ENCODE peak calls at places on chromosomes 16 and 17, in four cellular contexts. Q is GM12878, U is K562, X is H1. J is an unnamed sample.

GRCh38 chr16:593807-594206 is 3.9 kb downstream of the RAB40C start:
- DNase-seq in Q (no peak), U (no peak), X (no peak), J (no peak)

GRCh38 chr17:72362466-72363335 is 241.9 kb downstream of the SOX9 start:
- DNase-seq in Q (no peak), U (no peak), X (no peak), J (peak; percentile 85)

GRCh38 chr17:27846042-27846655 is 45.8 kb upstream of the NOS2 start:
- DNase-seq in Q (no peak), U (no peak), X (no peak), J (no peak)

GRCh38 chr16:79469999-79470398 is 130.5 kb downstream of the MAF start:
- DNase-seq in Q (no peak), U (no peak), X (no peak), J (no peak)

GRCh38 chr17:40530988-40531971 is 29.9 kb upstream of the TNS4 start:
- DNase-seq in Q (peak; percentile 71), U (no peak), X (no peak), J (no peak)

GRCh38 chr17:80660527-80661198 is 116.0 kb downstream of the RPTOR start:
- DNase-seq in Q (no peak), U (peak; percentile 57), X (no peak), J (no peak)

GRCh38 chr16:54503011-54503410 is 216.4 kb upstream of the IRX3 start:
- DNase-seq in Q (no peak), U (no peak), X (no peak), J (no peak)

GRCh38 chr17:11644265-11645212 is 46.3 kb downstream of the DNAH9 start:
- DNase-seq in Q (no peak), U (peak; percentile 76), X (peak; percentile 25), J (peak; percentile 73)

GRCh38 chr17:42097691-42098661 is at the start of gene ZNF385C:
- DNase-seq in Q (no peak), U (no peak), X (no peak), J (no peak)

GRCh38 chr16:2149630-2150417 is 1.4 kb downstream of the RAB26 start:
- DNase-seq in Q (no peak), U (peak; percentile 58), X (no peak), J (peak; percentile 42)

GRCh38 chr16:73214825-73215481 is 167.0 kb upstream of the ZFHX3 start:
- DNase-seq in Q (no peak), U (no peak), X (no peak), J (no peak)

GRCh38 chr17:80925668-80926067 is 66.0 kb upstream of the CHMP6 start:
- DNase-seq in Q (no peak), U (no peak), X (no peak), J (no peak)

GRCh38 chr16:3819741-3820724 is 60.5 kb downstream of the CREBBP start:
- DNase-seq in Q (no peak), U (peak; percentile 68), X (no peak), J (no peak)

GRCh38 chr16:19997734-19998133 is 76.0 kb downstream of the GPR139 start:
- DNase-seq in Q (no peak), U (no peak), X (no peak), J (no peak)

GRCh38 chr17:78998311-78999055 is 11.1 kb downstream of the CANT1 start:
- DNase-seq in Q (no peak), U (no peak), X (no peak), J (no peak)

GRCh38 chr17:5043524-5043923 is 8.3 kb upstream of the SLC52A1 start:
- DNase-seq in Q (no peak), U (no peak), X (no peak), J (no peak)

GRCh38 chr16:17370233-17371013 is 100.3 kb downstream of the XYLT1 start:
- DNase-seq in Q (no peak), U (no peak), X (no peak), J (no peak)

GRCh38 chr16:9060225-9060624 is 31.2 kb upstream of the HAPSTR1 start:
- DNase-seq in Q (no peak), U (no peak), X (no peak), J (no peak)

GRCh38 chr17:57302690-57303089 is 46.4 kb downstream of the MSI2 start:
- DNase-seq in Q (no peak), U (no peak), X (no peak), J (no peak)

GRCh38 chr17:75135452-75135851 is 3.9 kb upstream of the NT5C start:
- DNase-seq in Q (no peak), U (no peak), X (no peak), J (no peak)

GRCh38 chr16:49596699-49597291 is 223.2 kb downstream of the C16orf78 start:
- DNase-seq in Q (no peak), U (no peak), X (no peak), J (no peak)

GRCh38 chr17:74749262-74750038 is 1.0 kb downstream of the NHERF1 start:
- DNase-seq in Q (no peak), U (peak; percentile 34), X (no peak), J (no peak)

GRCh38 chr16:31471241-31471874 is 594 bp upstream of the TGFB1I1 start:
- DNase-seq in Q (no peak), U (no peak), X (no peak), J (no peak)

GRCh38 chr16:88385831-88386815 is 3.4 kb downstream of the ZNF469 start:
- DNase-seq in Q (no peak), U (no peak), X (no peak), J (no peak)

GRCh38 chr17:13550291-13550690 is 51.4 kb downstream of the HS3ST3A1 start:
- DNase-seq in Q (no peak), U (no peak), X (no peak), J (no peak)

GRCh38 chr16:27408012-27408601 is 6.1 kb downstream of the IL21R start:
- DNase-seq in Q (peak; percentile 76), U (no peak), X (no peak), J (peak; percentile 89)

GRCh38 chr17:40915199-40915661 is 22.2 kb downstream of the KRT23 start:
- DNase-seq in Q (peak; percentile 13), U (no peak), X (no peak), J (peak; percentile 96)

GRCh38 chr16:89168381-89169189 is 3.0 kb upstream of the CDH15 start:
- DNase-seq in Q (no peak), U (no peak), X (no peak), J (no peak)

GRCh38 chr17:62753562-62753961 is 54.6 kb downstream of the MARCHF10 start:
- DNase-seq in Q (no peak), U (no peak), X (no peak), J (no peak)

GRCh38 chr16:11914759-11915643 is 755 bp downstream of the GSPT1 start:
- DNase-seq in Q (no peak), U (peak; percentile 64), X (no peak), J (no peak)

GRCh38 chr16:27314161-27314723 is 468 bp downstream of the IL4R start:
- DNase-seq in Q (no peak), U (peak; percentile 37), X (no peak), J (peak; percentile 63)

DNA sequence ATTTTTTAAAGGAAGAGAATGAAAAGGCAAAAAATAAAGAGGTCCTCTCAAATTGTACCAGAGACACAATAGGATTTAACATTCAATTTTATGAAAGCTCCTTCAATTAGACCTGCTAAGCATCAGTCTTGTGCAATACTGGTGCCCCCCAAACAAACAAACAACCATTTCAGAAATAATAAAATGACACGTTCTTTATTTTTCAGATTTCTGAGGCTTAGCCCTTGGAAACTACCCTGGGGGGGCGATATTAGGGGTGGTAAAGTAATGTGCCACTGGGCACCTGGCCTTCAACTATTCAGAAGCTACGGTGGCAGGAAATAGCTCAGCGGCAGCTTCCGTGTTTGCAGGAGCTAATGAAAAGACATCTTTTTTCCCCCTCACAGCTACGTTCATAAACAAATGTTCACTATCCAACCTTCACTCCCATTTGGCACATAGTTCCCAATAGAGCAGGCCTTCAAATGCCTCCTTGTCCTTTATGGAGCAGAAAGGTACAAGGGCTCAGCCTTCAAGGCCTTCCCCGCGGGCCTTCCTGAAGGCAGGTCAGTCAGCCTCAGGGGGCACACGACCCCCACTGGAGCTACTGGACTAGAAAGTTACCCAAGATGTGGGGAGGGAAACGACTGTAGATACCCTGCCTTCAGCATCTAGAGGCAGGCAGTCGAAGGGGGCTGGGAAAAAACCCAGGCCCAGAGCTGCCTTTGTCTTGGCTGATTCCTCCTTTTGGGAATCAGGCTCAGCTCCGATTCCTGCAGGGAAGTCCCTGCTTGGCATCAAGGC is 44.1 kb downstream of the TBX4 start:
- DNase-seq in Q (no peak), U (no peak), X (no peak), J (no peak)
- TF ChIP-seq POLR2A in Q (no peak), U (no peak), X (no peak), J (no peak)

DNA sequence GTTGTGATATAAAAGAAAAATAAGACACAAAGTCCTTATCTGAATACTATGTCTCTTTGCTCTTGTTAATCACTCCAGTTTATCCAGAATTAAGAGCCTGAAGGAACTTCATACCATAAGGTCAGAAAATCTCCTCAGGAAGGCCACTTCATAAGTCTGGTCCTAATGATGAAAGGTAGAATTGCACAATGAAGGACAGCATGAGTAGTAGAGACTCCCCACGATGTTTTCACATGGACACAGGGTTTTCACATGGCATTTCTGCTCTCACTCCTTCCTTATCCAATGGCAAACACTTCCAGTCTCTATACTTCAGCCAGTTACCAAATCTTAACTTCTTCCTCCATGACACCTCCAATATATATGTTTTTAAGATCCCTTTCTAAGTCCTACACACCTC is 10.2 kb upstream of the C17orf78 start:
- DNase-seq in Q (no peak), U (no peak), X (no peak), J (no peak)
- TF ChIP-seq CBX5 in Q (no peak), U (no peak), X (no peak), J (no peak)

GRCh38 chr17:7416323-7416722 is 3.8 kb upstream of the SPEM1 start:
- DNase-seq in Q (no peak), U (no peak), X (no peak), J (no peak)
- TF ChIP-seq POLR2A in Q (no peak), U (no peak), X (no peak), J (no peak)

GRCh38 chr16:75287708-75288107 is 36.3 kb upstream of the BCAR1 start:
- DNase-seq in Q (no peak), U (peak; percentile 61), X (no peak), J (no peak)
- TF ChIP-seq CBX5 in Q (no peak), U (no peak), X (no peak), J (no peak)

GRCh38 chr16:28924399-28924761 is 658 bp downstream of the RABEP2 start:
- DNase-seq in Q (no peak), U (no peak), X (no peak), J (no peak)
- TF ChIP-seq POLR2A in Q (no peak), U (no peak), X (no peak), J (no peak)

DNA sequence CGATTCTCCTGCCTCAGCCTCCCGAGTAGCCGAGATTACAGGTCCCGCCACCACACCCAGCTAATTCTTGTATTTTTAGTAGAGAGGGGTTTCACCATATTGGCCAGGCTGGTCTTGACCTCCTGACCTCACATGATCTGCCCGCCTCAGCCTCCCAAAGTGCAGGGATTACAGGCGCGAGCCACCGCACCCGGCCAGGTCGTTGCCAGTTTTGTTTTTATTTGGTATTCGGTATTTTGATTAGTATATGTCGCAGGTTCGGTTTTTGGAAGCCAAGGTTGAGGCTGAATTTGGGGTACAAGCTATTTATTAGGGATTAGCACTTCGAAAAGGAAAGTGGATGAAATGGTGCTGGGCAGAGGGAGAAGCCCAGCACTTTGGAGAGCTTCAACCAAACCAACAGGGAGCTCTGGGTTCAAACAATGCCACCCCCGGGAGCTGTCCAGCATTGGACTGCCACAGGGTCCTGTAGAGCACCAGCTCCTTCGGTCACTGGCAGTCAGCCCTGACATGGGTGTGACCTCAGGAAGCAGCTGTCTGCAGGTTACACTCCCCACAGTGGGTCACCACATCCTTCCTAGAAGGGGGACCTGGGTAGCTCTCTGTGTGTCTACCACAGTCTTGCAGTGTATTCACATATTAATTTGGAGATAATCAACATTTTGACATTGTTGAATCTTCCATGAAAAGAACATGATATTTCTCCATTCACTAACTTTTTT is 1.5 kb upstream of the CLEC10A start:
- DNase-seq in Q (no peak), U (no peak), X (no peak), J (no peak)
- TF ChIP-seq CBX5 in Q (no peak), U (no peak), X (no peak), J (no peak)